ENCODE peak calls at places on chromosome 10, in seven cellular contexts. B, M, A, F, G, N and K are unnamed samples.

GRCh38 chr10:97648557-97649404 is 8.3 kb downstream of the PI4K2A start:
- DNase-seq in B (no peak), N (peak; percentile 36), M (peak; percentile 91), F (peak; percentile 48), G (no peak), A (peak; percentile 61), K (peak; percentile 90)

GRCh38 chr10:76111986-76112825 is 680.8 kb downstream of the LRMDA start:
- DNase-seq in M (no peak), F (no peak), A (peak; percentile 41), G (no peak), B (no peak), N (no peak), K (peak; percentile 45)

GRCh38 chr10:113036636-113037035 is 86.6 kb downstream of the TCF7L2 start:
- DNase-seq in N (no peak), A (no peak), F (no peak), G (no peak), B (no peak), M (no peak), K (no peak)

GRCh38 chr10:82390866-82391658 is 516.1 kb downstream of the NRG3 start:
- DNase-seq in B (no peak), A (no peak), N (no peak), G (no peak), M (no peak), F (no peak), K (no peak)

GRCh38 chr10:35735412-35735811 is 93.3 kb upstream of the FZD8 start:
- DNase-seq in B (no peak), M (peak; percentile 77), N (no peak), A (no peak), G (no peak), F (no peak), K (peak; percentile 69)

GRCh38 chr10:10794776-10795175 is 222.9 kb upstream of the CELF2 start:
- DNase-seq in A (no peak), F (no peak), N (peak; percentile 10), B (no peak), M (no peak), G (no peak), K (peak; percentile 96)

GRCh38 chr10:92903633-92904032 is 55.3 kb downstream of the EXOC6 start:
- DNase-seq in F (no peak), B (no peak), G (no peak), M (no peak), A (no peak), N (no peak), K (no peak)

GRCh38 chr10:47146571-47146970 is 153.4 kb upstream of the GDF10 start:
- DNase-seq in A (no peak), N (peak; percentile 34), M (no peak), B (no peak), G (no peak), F (no peak), K (no peak)

GRCh38 chr10:45420453-45421192 is 46.6 kb downstream of the ALOX5 start:
- DNase-seq in G (peak; percentile 69), B (peak; percentile 90), N (peak; percentile 80), M (peak; percentile 61), A (no peak), F (peak; percentile 84), K (peak; percentile 11)

GRCh38 chr10:122852261-122852660 is 6.6 kb upstream of the CUZD1 start:
- DNase-seq in G (no peak), N (no peak), B (no peak), F (no peak), A (no peak), M (peak; percentile 30), K (peak; percentile 22)

GRCh38 chr10:102509387-102509786 is 5.6 kb downstream of the SUFU start:
- DNase-seq in N (no peak), F (peak; percentile 60), M (peak; percentile 76), A (no peak), B (no peak), G (no peak), K (peak; percentile 29)

GRCh38 chr10:71525102-71525501 is 128.4 kb downstream of the CDH23 start:
- DNase-seq in M (no peak), N (no peak), G (no peak), F (no peak), B (no peak), A (no peak), K (no peak)

GRCh38 chr10:113487154-113487553 is 65.7 kb upstream of the HABP2 start:
- DNase-seq in B (no peak), F (no peak), M (no peak), N (no peak), A (no peak), G (no peak), K (no peak)

GRCh38 chr10:37488792-37489657 is 363.6 kb downstream of the ANKRD30A start:
- DNase-seq in B (no peak), M (peak; percentile 10), A (no peak), G (no peak), N (no peak), F (peak; percentile 99), K (peak; percentile 57)

GRCh38 chr10:48484911-48485310 is 120.0 kb downstream of the ARHGAP22 start:
- DNase-seq in G (no peak), A (no peak), N (no peak), B (no peak), M (no peak), F (no peak), K (no peak)

GRCh38 chr10:61992683-61993629 is 91.5 kb downstream of the ARID5B start:
- DNase-seq in B (no peak), G (no peak), M (peak; percentile 98), N (peak; percentile 62), F (peak; percentile 55), A (peak; percentile 58), K (peak; percentile 99)

GRCh38 chr10:46514431-46514861 is 42.0 kb downstream of the GPRIN2 start:
- DNase-seq in M (no peak), B (peak; percentile 59), N (peak; percentile 7), A (no peak), F (no peak), G (no peak), K (no peak)

GRCh38 chr10:74145133-74145532 is 5.5 kb downstream of the AP3M1 start:
- DNase-seq in F (no peak), M (peak; percentile 92), B (no peak), A (peak; percentile 41), N (no peak), G (no peak), K (peak; percentile 92)

GRCh38 chr10:1370298-1370697 is 314.1 kb downstream of the WDR37 start:
- DNase-seq in F (peak; percentile 18), A (no peak), G (no peak), M (no peak), B (no peak), N (no peak), K (no peak)

GRCh38 chr10:43802988-43803696 is 154.5 kb upstream of the ZNF32 start:
- DNase-seq in F (no peak), N (no peak), B (no peak), A (no peak), M (no peak), G (no peak), K (no peak)

GRCh38 chr10:60869916-60870728 is 73.9 kb downstream of the RHOBTB1 start:
- DNase-seq in M (no peak), N (no peak), F (no peak), B (no peak), A (no peak), G (no peak), K (no peak)
- TF ChIP-seq CTCF in M (no peak), N (no peak), F (no peak), B (no peak), A (peak; percentile 7), G (no peak), K (peak; percentile 24)

GRCh38 chr10:33287112-33287511 is 47.4 kb downstream of the NRP1 start:
- DNase-seq in B (no peak), N (no peak), M (no peak), A (no peak), G (no peak), F (no peak), K (no peak)

GRCh38 chr10:33288127-33288526 is 46.3 kb downstream of the NRP1 start:
- DNase-seq in N (no peak), A (no peak), M (no peak), B (no peak), F (no peak), G (no peak), K (no peak)

GRCh38 chr10:33291053-33291592 is 43.3 kb downstream of the NRP1 start:
- DNase-seq in B (no peak), M (peak; percentile 82), F (no peak), N (no peak), A (no peak), G (no peak), K (peak; percentile 90)

GRCh38 chr10:33290286-33291052 is 44.0 kb downstream of the NRP1 start:
- DNase-seq in N (no peak), G (no peak), B (no peak), M (no peak), F (no peak), A (no peak), K (no peak)

DNA sequence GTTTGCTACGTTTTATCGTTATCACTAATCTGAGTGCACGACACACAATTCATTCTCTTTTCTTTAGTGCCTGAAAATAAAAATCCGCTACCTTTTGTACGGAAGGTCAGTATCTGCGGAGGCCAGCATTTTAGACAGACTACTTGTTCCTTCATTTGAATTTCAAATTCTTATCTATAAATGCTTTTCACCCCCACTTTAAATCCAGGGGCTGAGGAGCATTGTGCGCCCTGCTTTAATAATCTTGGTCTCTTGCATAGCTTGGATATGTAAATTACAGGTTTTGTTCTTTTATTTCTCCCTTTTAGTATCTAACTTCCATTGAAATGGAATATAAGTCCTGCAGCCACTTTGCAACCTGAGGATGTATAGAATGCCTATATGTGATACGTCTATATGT is 44.7 kb downstream of the NRP1 start:
- DNase-seq in B (no peak), M (no peak), G (no peak), F (no peak), N (no peak), A (no peak), K (no peak)
- H3K4me3 ChIP-seq in B (no peak overlapping the region), M (no peak overlapping the region), G (no peak overlapping the region), F (no peak overlapping the region), N (no peak overlapping the region), A (no peak overlapping the region), K (no peak overlapping the region)

DNA sequence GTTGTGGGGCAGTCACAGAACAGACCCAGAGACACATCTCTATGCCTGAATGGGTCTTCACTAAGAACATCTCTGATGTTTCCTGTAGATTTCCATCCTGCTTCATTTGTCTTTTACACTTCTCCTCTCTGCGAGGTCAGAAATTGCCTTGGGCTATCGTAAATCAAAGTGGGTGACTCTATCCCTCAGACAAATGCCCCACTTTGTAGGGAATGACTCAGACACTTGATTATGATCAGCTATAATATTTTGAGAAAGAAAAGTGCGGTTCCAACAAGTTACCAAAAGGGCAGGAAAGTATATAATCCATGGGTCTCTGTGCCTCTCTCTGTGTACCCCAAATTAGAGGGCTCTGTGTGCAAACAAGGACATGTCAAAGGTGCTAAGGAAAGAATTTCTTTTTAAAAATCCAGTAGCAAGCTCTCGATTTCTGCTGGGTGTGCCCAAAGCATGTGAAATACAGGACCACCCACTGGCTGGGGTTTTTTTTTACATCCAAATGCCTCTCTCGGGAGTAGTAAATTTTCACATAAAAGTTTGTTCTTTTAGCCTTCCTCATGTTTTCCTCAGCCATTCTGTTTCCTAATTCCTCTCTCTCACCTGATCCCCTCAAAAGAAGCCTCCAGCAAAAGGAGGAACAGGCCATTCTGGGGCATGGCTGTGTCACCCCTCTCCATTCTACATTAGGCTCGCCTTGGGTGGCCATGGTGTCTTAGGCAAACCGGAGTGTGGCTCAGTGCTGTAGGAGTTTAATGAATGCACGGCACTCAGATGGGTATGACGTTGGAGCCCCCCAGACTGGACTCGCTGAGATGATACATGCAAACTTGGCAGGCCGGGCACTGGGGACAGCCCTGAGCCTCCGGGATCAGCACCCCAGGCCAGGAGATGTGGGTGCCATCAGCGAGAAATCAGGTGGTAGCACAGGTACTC is 6.3 kb upstream of the OPN4 start:
- DNase-seq in G (no peak), A (no peak), N (no peak), M (no peak), B (no peak), F (no peak), K (peak; percentile 63)
- TF ChIP-seq CTCF in G (no peak), A (no peak), N (no peak), M (no peak), B (no peak), F (no peak), K (no peak)

GRCh38 chr10:117544729-117545140 is 2.2 kb downstream of the EMX2 start:
- DNase-seq in A (no peak), M (no peak), B (no peak), G (no peak), F (no peak), N (no peak), K (peak; percentile 16)
- H3K4me3 ChIP-seq in A (no peak overlapping the region), M (no peak overlapping the region), B (peak overlapping the region; percentile 0), G (no peak overlapping the region), F (no peak overlapping the region), N (no peak overlapping the region), K (peak overlapping the region; percentile 66)